ENCODE peak calls at places on chromosome 9, in six cellular contexts. One of them, this sample, is unnamed.
A peak's percentile ranks its signal among the peaks of the same experiment; 100 is the strongest.

GRCh38 chr9:32603914-32604852 is 31.2 kb upstream of the NDUFB6 start:
- DNase-seq in IMR-90: no peak
- DNase-seq in AG08395: no peak
- DNase-seq in pancreas: no peak
- DNase-seq in astrocyte of the spinal cord: peak; percentile 53
- DNase-seq in GM13977: no peak
- DNase-seq in this sample: no peak

GRCh38 chr9:36441966-36442365 is 41.9 kb upstream of the RNF38 start:
- DNase-seq in GM13977: no peak
- DNase-seq in AG08395: no peak
- DNase-seq in astrocyte of the spinal cord: no peak
- DNase-seq in pancreas: no peak
- DNase-seq in IMR-90: no peak
- DNase-seq in this sample: no peak

GRCh38 chr9:134547161-134548100 is 94.2 kb upstream of the COL5A1 start:
- DNase-seq in IMR-90: no peak
- DNase-seq in astrocyte of the spinal cord: no peak
- DNase-seq in AG08395: no peak
- DNase-seq in pancreas: no peak
- DNase-seq in GM13977: no peak
- DNase-seq in this sample: no peak

GRCh38 chr9:126519660-126520425 is 93.9 kb upstream of the LMX1B start:
- DNase-seq in AG08395: no peak
- DNase-seq in pancreas: no peak
- DNase-seq in astrocyte of the spinal cord: no peak
- DNase-seq in GM13977: no peak
- DNase-seq in IMR-90: no peak
- DNase-seq in this sample: no peak

GRCh38 chr9:87266697-87267096 is 231.0 kb upstream of the DAPK1 start:
- DNase-seq in astrocyte of the spinal cord: no peak
- DNase-seq in pancreas: no peak
- DNase-seq in GM13977: no peak
- DNase-seq in AG08395: no peak
- DNase-seq in IMR-90: no peak
- DNase-seq in this sample: no peak

GRCh38 chr9:130072515-130073235 is 19.0 kb downstream of the GPR107 start:
- DNase-seq in GM13977: peak; percentile 44
- DNase-seq in pancreas: no peak
- DNase-seq in AG08395: no peak
- DNase-seq in astrocyte of the spinal cord: peak; percentile 29
- DNase-seq in IMR-90: peak; percentile 66
- DNase-seq in this sample: no peak

GRCh38 chr9:87834357-87834756 is 48.3 kb upstream of the SPATA31E1 start:
- DNase-seq in IMR-90: no peak
- DNase-seq in pancreas: no peak
- DNase-seq in AG08395: no peak
- DNase-seq in astrocyte of the spinal cord: no peak
- DNase-seq in GM13977: no peak
- DNase-seq in this sample: no peak

GRCh38 chr9:87498046-87498815 is 564 bp downstream of the DAPK1 start:
- DNase-seq in IMR-90: no peak
- DNase-seq in AG08395: peak; percentile 56
- DNase-seq in pancreas: peak; percentile 89
- DNase-seq in GM13977: peak; percentile 62
- DNase-seq in astrocyte of the spinal cord: peak; percentile 30
- DNase-seq in this sample: no peak

GRCh38 chr9:35452481-35452880 is 37.4 kb upstream of the RUSC2 start:
- DNase-seq in GM13977: no peak
- DNase-seq in pancreas: no peak
- DNase-seq in AG08395: no peak
- DNase-seq in astrocyte of the spinal cord: no peak
- DNase-seq in IMR-90: no peak
- DNase-seq in this sample: no peak

GRCh38 chr9:134445000-134445399 is 118.7 kb downstream of the RXRA start:
- DNase-seq in AG08395: no peak
- DNase-seq in GM13977: no peak
- DNase-seq in astrocyte of the spinal cord: no peak
- DNase-seq in pancreas: no peak
- DNase-seq in IMR-90: no peak
- DNase-seq in this sample: no peak

GRCh38 chr9:99680191-99680590 is 141.5 kb upstream of the NR4A3 start:
- DNase-seq in astrocyte of the spinal cord: peak; percentile 54
- DNase-seq in pancreas: no peak
- DNase-seq in IMR-90: peak; percentile 75
- DNase-seq in GM13977: no peak
- DNase-seq in AG08395: peak; percentile 33
- DNase-seq in this sample: no peak

GRCh38 chr9:16100596-16101091 is 547.8 kb downstream of the CCDC171 start:
- DNase-seq in pancreas: no peak
- DNase-seq in astrocyte of the spinal cord: peak; percentile 36
- DNase-seq in GM13977: no peak
- DNase-seq in IMR-90: peak; percentile 71
- DNase-seq in AG08395: no peak
- DNase-seq in this sample: no peak

GRCh38 chr9:137126786-137127185 is 12.2 kb upstream of the GRIN1 start:
- DNase-seq in IMR-90: no peak
- DNase-seq in pancreas: no peak
- DNase-seq in GM13977: no peak
- DNase-seq in AG08395: no peak
- DNase-seq in astrocyte of the spinal cord: no peak
- DNase-seq in this sample: no peak

GRCh38 chr9:129270205-129270604 is 92.1 kb upstream of the IER5L start:
- DNase-seq in astrocyte of the spinal cord: no peak
- DNase-seq in IMR-90: no peak
- DNase-seq in AG08395: no peak
- DNase-seq in pancreas: no peak
- DNase-seq in GM13977: peak; percentile 82
- DNase-seq in this sample: no peak

GRCh38 chr9:31604516-31604915 is 779.9 kb upstream of the ACO1 start:
- DNase-seq in AG08395: no peak
- DNase-seq in GM13977: no peak
- DNase-seq in astrocyte of the spinal cord: no peak
- DNase-seq in pancreas: no peak
- DNase-seq in IMR-90: no peak
- DNase-seq in this sample: no peak

GRCh38 chr9:128254855-128255759 is 20.7 kb downstream of the GOLGA2 start:
- DNase-seq in astrocyte of the spinal cord: peak; percentile 43
- DNase-seq in IMR-90: peak; percentile 32
- DNase-seq in GM13977: peak; percentile 82
- DNase-seq in pancreas: peak; percentile 87
- DNase-seq in AG08395: peak; percentile 83
- DNase-seq in this sample: peak; percentile 23

GRCh38 chr9:125241863-125242739 is 958 bp upstream of the HSPA5 start:
- DNase-seq in AG08395: peak; percentile 9
- DNase-seq in IMR-90: no peak
- DNase-seq in astrocyte of the spinal cord: no peak
- DNase-seq in GM13977: peak; percentile 31
- DNase-seq in pancreas: peak; percentile 58
- DNase-seq in this sample: no peak

GRCh38 chr9:37994639-37995347 is 74.2 kb downstream of the SHB start:
- DNase-seq in pancreas: peak; percentile 65
- DNase-seq in AG08395: peak; percentile 91
- DNase-seq in GM13977: peak; percentile 69
- DNase-seq in IMR-90: peak; percentile 88
- DNase-seq in astrocyte of the spinal cord: peak; percentile 67
- DNase-seq in this sample: no peak

GRCh38 chr9:16726718-16727451 is 143.6 kb downstream of the BNC2 start:
- DNase-seq in AG08395: peak; percentile 69
- DNase-seq in pancreas: peak; percentile 74
- DNase-seq in IMR-90: peak; percentile 83
- DNase-seq in GM13977: peak; percentile 22
- DNase-seq in astrocyte of the spinal cord: peak; percentile 90
- DNase-seq in this sample: peak; percentile 28

GRCh38 chr9:128005938-128006337 is 25.1 kb upstream of the EEIG1 start:
- DNase-seq in IMR-90: no peak
- DNase-seq in astrocyte of the spinal cord: no peak
- DNase-seq in pancreas: no peak
- DNase-seq in AG08395: no peak
- DNase-seq in GM13977: no peak
- DNase-seq in this sample: no peak

GRCh38 chr9:36803951-36804350 is 230.1 kb downstream of the PAX5 start:
- DNase-seq in GM13977: no peak
- DNase-seq in AG08395: no peak
- DNase-seq in pancreas: no peak
- DNase-seq in IMR-90: no peak
- DNase-seq in astrocyte of the spinal cord: no peak
- DNase-seq in this sample: no peak

GRCh38 chr9:108444400-108445358 is 411.1 kb downstream of the ACTL7B start:
- DNase-seq in GM13977: no peak
- DNase-seq in pancreas: no peak
- DNase-seq in AG08395: peak; percentile 80
- DNase-seq in astrocyte of the spinal cord: peak; percentile 86
- DNase-seq in IMR-90: peak; percentile 96
- DNase-seq in this sample: no peak

GRCh38 chr9:94867281-94867841 is 140.9 kb downstream of the AOPEP start:
- DNase-seq in astrocyte of the spinal cord: peak; percentile 91
- DNase-seq in GM13977: no peak
- DNase-seq in IMR-90: peak; percentile 91
- DNase-seq in pancreas: peak; percentile 70
- DNase-seq in AG08395: peak; percentile 63
- DNase-seq in this sample: no peak

GRCh38 chr9:136901516-136902258 is 15.4 kb downstream of the TRAF2 start:
- DNase-seq in IMR-90: peak; percentile 45
- DNase-seq in GM13977: peak; percentile 86
- DNase-seq in AG08395: peak; percentile 74
- DNase-seq in pancreas: peak; percentile 66
- DNase-seq in astrocyte of the spinal cord: peak; percentile 19
- DNase-seq in this sample: no peak

This sample was measured in NCI-H1048.